ENCODE peak calls at places on chromosomes 2 and 18, in six cellular contexts. One of them, this sample, is unnamed.
A peak's percentile ranks its signal among the peaks of the same experiment; 100 is the strongest.

GRCh38 chr2:170525566-170525900 is 189.6 kb upstream of the SP5 start:
- DNase-seq in effector memory CD4-positive, alpha-beta T cell: no peak
- DNase-seq in CD8-positive, alpha-beta T cell: no peak
- DNase-seq in tibial artery: peak; percentile 93
- DNase-seq in neural progenitor cell: no peak
- DNase-seq in Peyer's patch: peak; percentile 19
- DNase-seq in this sample: peak; percentile 85

GRCh38 chr2:241194811-241195210 is 6.3 kb downstream of the ANO7 start:
- DNase-seq in effector memory CD4-positive, alpha-beta T cell: no peak
- DNase-seq in CD8-positive, alpha-beta T cell: no peak
- DNase-seq in tibial artery: no peak
- DNase-seq in neural progenitor cell: no peak
- DNase-seq in Peyer's patch: no peak
- DNase-seq in this sample: no peak

GRCh38 chr2:205769494-205769848 is 87.2 kb downstream of the NRP2 start:
- DNase-seq in effector memory CD4-positive, alpha-beta T cell: no peak
- DNase-seq in CD8-positive, alpha-beta T cell: no peak
- DNase-seq in tibial artery: no peak
- DNase-seq in neural progenitor cell: no peak
- DNase-seq in Peyer's patch: no peak
- DNase-seq in this sample: no peak

GRCh38 chr2:226431301-226431955 is 368.2 kb downstream of the IRS1 start:
- DNase-seq in effector memory CD4-positive, alpha-beta T cell: no peak
- DNase-seq in CD8-positive, alpha-beta T cell: no peak
- DNase-seq in tibial artery: no peak
- DNase-seq in neural progenitor cell: no peak
- DNase-seq in Peyer's patch: no peak
- DNase-seq in this sample: no peak

GRCh38 chr2:229342376-229342775 is 71.3 kb upstream of the PID1 start:
- DNase-seq in effector memory CD4-positive, alpha-beta T cell: no peak
- DNase-seq in CD8-positive, alpha-beta T cell: no peak
- DNase-seq in tibial artery: peak; percentile 49
- DNase-seq in neural progenitor cell: peak; percentile 62
- DNase-seq in Peyer's patch: no peak
- DNase-seq in this sample: no peak

GRCh38 chr2:216572582-216573578 is 60.3 kb upstream of the IGFBP2 start:
- DNase-seq in effector memory CD4-positive, alpha-beta T cell: no peak
- DNase-seq in CD8-positive, alpha-beta T cell: no peak
- DNase-seq in tibial artery: peak; percentile 83
- DNase-seq in neural progenitor cell: no peak
- DNase-seq in Peyer's patch: no peak
- DNase-seq in this sample: no peak

GRCh38 chr2:120395686-120396518 is 50.0 kb downstream of the INHBB start:
- DNase-seq in effector memory CD4-positive, alpha-beta T cell: no peak
- DNase-seq in CD8-positive, alpha-beta T cell: no peak
- DNase-seq in tibial artery: peak; percentile 16
- DNase-seq in neural progenitor cell: peak; percentile 28
- DNase-seq in Peyer's patch: no peak
- DNase-seq in this sample: peak; percentile 45

GRCh38 chr2:151771599-151772358 is 37.5 kb upstream of the NEB start:
- DNase-seq in effector memory CD4-positive, alpha-beta T cell: no peak
- DNase-seq in CD8-positive, alpha-beta T cell: no peak
- DNase-seq in tibial artery: peak; percentile 41
- DNase-seq in neural progenitor cell: no peak
- DNase-seq in Peyer's patch: peak; percentile 83
- DNase-seq in this sample: no peak

GRCh38 chr2:180085144-180085543 is 78.0 kb upstream of the CWC22 start:
- DNase-seq in effector memory CD4-positive, alpha-beta T cell: no peak
- DNase-seq in CD8-positive, alpha-beta T cell: no peak
- DNase-seq in tibial artery: no peak
- DNase-seq in neural progenitor cell: no peak
- DNase-seq in Peyer's patch: no peak
- DNase-seq in this sample: no peak

GRCh38 chr2:122822319-122822718 is 1066.9 kb downstream of the TSN start:
- DNase-seq in effector memory CD4-positive, alpha-beta T cell: no peak
- DNase-seq in CD8-positive, alpha-beta T cell: no peak
- DNase-seq in tibial artery: no peak
- DNase-seq in neural progenitor cell: no peak
- DNase-seq in Peyer's patch: no peak
- DNase-seq in this sample: no peak

GRCh38 chr2:222844323-222844722 is 16.5 kb upstream of the ACSL3 start:
- DNase-seq in effector memory CD4-positive, alpha-beta T cell: no peak
- DNase-seq in CD8-positive, alpha-beta T cell: no peak
- DNase-seq in tibial artery: peak; percentile 21
- DNase-seq in neural progenitor cell: no peak
- DNase-seq in Peyer's patch: no peak
- DNase-seq in this sample: no peak

GRCh38 chr2:198376677-198377076 is 572.3 kb downstream of the PLCL1 start:
- DNase-seq in effector memory CD4-positive, alpha-beta T cell: no peak
- DNase-seq in CD8-positive, alpha-beta T cell: no peak
- DNase-seq in tibial artery: no peak
- DNase-seq in neural progenitor cell: no peak
- DNase-seq in Peyer's patch: no peak
- DNase-seq in this sample: no peak

GRCh38 chr18:74110983-74111382 is 36.7 kb downstream of the FBXO15 start:
- DNase-seq in effector memory CD4-positive, alpha-beta T cell: no peak
- DNase-seq in CD8-positive, alpha-beta T cell: no peak
- DNase-seq in tibial artery: no peak
- DNase-seq in neural progenitor cell: no peak
- DNase-seq in Peyer's patch: no peak
- DNase-seq in this sample: no peak

GRCh38 chr2:205730701-205731271 is 48.5 kb downstream of the NRP2 start:
- DNase-seq in effector memory CD4-positive, alpha-beta T cell: no peak
- DNase-seq in CD8-positive, alpha-beta T cell: no peak
- DNase-seq in tibial artery: no peak
- DNase-seq in neural progenitor cell: no peak
- DNase-seq in Peyer's patch: no peak
- DNase-seq in this sample: no peak

GRCh38 chr18:5410582-5410981 is 115.1 kb upstream of the ZBTB14 start:
- DNase-seq in effector memory CD4-positive, alpha-beta T cell: no peak
- DNase-seq in CD8-positive, alpha-beta T cell: no peak
- DNase-seq in tibial artery: no peak
- DNase-seq in neural progenitor cell: no peak
- DNase-seq in Peyer's patch: no peak
- DNase-seq in this sample: no peak

GRCh38 chr2:240876475-240877251 is 8.0 kb downstream of the AGXT start:
- DNase-seq in effector memory CD4-positive, alpha-beta T cell: no peak
- DNase-seq in CD8-positive, alpha-beta T cell: no peak
- DNase-seq in tibial artery: no peak
- DNase-seq in neural progenitor cell: no peak
- DNase-seq in Peyer's patch: no peak
- DNase-seq in this sample: no peak

GRCh38 chr2:12412898-12413305 is 303.8 kb upstream of the TRIB2 start:
- DNase-seq in effector memory CD4-positive, alpha-beta T cell: peak; percentile 5
- DNase-seq in CD8-positive, alpha-beta T cell: no peak
- DNase-seq in tibial artery: no peak
- DNase-seq in neural progenitor cell: no peak
- DNase-seq in Peyer's patch: no peak
- DNase-seq in this sample: no peak

GRCh38 chr2:231611273-231612198 is 18.9 kb downstream of the TEX44 start:
- DNase-seq in effector memory CD4-positive, alpha-beta T cell: no peak
- DNase-seq in CD8-positive, alpha-beta T cell: no peak
- DNase-seq in tibial artery: peak; percentile 70
- DNase-seq in neural progenitor cell: peak; percentile 66
- DNase-seq in Peyer's patch: no peak
- DNase-seq in this sample: peak; percentile 72

GRCh38 chr18:58861853-58862252 is 2.8 kb upstream of the ZNF532 start:
- DNase-seq in effector memory CD4-positive, alpha-beta T cell: no peak
- DNase-seq in CD8-positive, alpha-beta T cell: no peak
- DNase-seq in tibial artery: no peak
- DNase-seq in neural progenitor cell: no peak
- DNase-seq in Peyer's patch: no peak
- DNase-seq in this sample: no peak

DNA sequence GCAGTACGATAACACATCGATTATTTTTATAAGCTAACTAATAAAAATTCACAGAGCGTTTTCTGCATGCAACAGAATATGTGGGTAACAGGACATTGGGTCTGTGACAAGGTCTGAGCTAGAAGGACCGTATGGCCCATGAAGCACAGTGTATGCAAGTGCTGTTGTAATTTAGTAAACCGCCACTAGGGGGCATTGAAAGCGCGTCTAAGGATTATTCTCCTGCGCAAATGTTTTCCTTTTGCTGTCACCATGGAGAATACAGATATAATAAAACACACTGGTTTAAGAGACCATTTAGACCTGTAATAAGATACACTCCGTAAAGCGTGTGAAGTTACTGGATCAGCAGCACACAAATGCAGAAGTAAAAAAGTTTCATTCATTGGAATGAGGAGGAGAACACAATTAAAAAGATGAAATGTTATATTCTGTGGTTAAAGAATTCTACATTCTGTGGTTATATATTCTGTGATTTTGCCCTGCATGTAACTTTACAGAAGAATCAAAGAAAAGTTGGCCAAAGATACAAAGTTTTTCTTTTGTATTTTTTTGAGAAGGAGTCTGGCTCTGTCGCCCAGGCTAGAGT is 272.5 kb downstream of the AGAP1 start:
- DNase-seq in effector memory CD4-positive, alpha-beta T cell: peak; percentile 31
- DNase-seq in CD8-positive, alpha-beta T cell: no peak
- DNase-seq in tibial artery: peak; percentile 73
- DNase-seq in neural progenitor cell: peak; percentile 78
- DNase-seq in Peyer's patch: no peak
- DNase-seq in this sample: no peak
- H3K27ac ChIP-seq in effector memory CD4-positive, alpha-beta T cell: no peak overlapping the region
- H3K27ac ChIP-seq in CD8-positive, alpha-beta T cell: no peak overlapping the region
- H3K27ac ChIP-seq in tibial artery: no peak overlapping the region
- H3K27ac ChIP-seq in neural progenitor cell: no peak overlapping the region
- H3K27ac ChIP-seq in Peyer's patch: no peak overlapping the region
- H3K27ac ChIP-seq in this sample: no peak overlapping the region

DNA sequence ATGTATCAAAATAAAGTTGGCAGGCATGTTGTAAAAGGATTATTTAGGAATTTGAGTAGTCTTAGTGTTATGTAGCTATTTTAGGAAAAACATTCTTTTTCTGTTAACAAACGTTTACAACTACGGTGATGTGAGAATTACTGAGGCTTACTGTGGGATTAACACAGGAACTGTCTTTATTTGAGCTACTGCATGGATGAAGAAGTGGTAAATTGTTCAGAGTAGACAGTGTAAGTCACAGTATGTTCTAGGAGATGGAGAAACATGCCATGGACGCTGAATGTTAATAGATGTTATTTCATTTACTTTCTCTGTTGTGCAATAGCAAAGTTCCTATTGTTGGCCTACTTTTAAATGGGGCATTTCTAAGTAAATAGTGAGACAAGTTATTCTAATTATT is 1.7 kb downstream of the PPM1B start:
- DNase-seq in effector memory CD4-positive, alpha-beta T cell: no peak
- DNase-seq in CD8-positive, alpha-beta T cell: no peak
- DNase-seq in tibial artery: no peak
- DNase-seq in neural progenitor cell: peak; percentile 11
- DNase-seq in Peyer's patch: no peak
- DNase-seq in this sample: no peak
- H3K4me3 ChIP-seq in effector memory CD4-positive, alpha-beta T cell: peak overlapping the region; percentile 89
- H3K4me3 ChIP-seq in CD8-positive, alpha-beta T cell: peak overlapping the region; percentile 85
- H3K4me3 ChIP-seq in tibial artery: peak overlapping the region; percentile 98
- H3K4me3 ChIP-seq in neural progenitor cell: peak overlapping the region; percentile 97
- H3K4me3 ChIP-seq in Peyer's patch: peak overlapping the region; percentile 95
- H3K4me3 ChIP-seq in this sample: peak overlapping the region; percentile 94

GRCh38 chr2:20615046-20615465 is 35.8 kb downstream of the HS1BP3 start:
- DNase-seq in effector memory CD4-positive, alpha-beta T cell: no peak
- DNase-seq in CD8-positive, alpha-beta T cell: no peak
- DNase-seq in tibial artery: no peak
- DNase-seq in neural progenitor cell: no peak
- DNase-seq in Peyer's patch: no peak
- DNase-seq in this sample: no peak
- H3K4me1 ChIP-seq in effector memory CD4-positive, alpha-beta T cell: no peaks in the 10 kb centered on the region
- H3K4me1 ChIP-seq in CD8-positive, alpha-beta T cell: no peaks in the 10 kb centered on the region
- H3K4me1 ChIP-seq in tibial artery: peaks cover 82% of the 10 kb centered on the region
- H3K4me1 ChIP-seq in neural progenitor cell: peaks cover 37% of the 10 kb centered on the region
- H3K4me1 ChIP-seq in Peyer's patch: peaks cover 51% of the 10 kb centered on the region
- H3K4me1 ChIP-seq in this sample: peaks cover 40% of the 10 kb centered on the region

DNA sequence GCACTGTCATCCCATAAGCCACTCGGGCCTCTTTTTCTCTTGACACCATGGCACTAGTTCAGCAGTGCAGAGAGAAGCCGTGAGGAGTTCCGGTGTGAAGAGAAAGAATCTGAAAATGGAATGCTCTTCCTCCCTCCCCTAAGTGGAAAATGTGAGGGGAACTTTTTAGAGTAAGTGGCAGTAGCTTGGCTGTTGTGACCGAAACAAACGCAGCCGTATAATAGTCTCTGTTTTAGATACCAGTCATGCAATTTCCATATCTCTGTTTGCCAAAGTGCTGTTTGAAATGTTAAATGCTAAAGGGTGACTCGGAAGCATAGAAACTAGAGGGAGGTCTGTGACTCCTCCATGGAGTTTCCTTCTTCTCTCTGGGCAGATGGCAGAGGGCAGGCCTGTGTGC is 122.9 kb downstream of the MTCL1 start:
- DNase-seq in effector memory CD4-positive, alpha-beta T cell: no peak
- DNase-seq in CD8-positive, alpha-beta T cell: no peak
- DNase-seq in tibial artery: no peak
- DNase-seq in neural progenitor cell: no peak
- DNase-seq in Peyer's patch: no peak
- DNase-seq in this sample: no peak
- H3K27ac ChIP-seq in effector memory CD4-positive, alpha-beta T cell: no peak overlapping the region
- H3K27ac ChIP-seq in CD8-positive, alpha-beta T cell: no peak overlapping the region
- H3K27ac ChIP-seq in tibial artery: no peak overlapping the region
- H3K27ac ChIP-seq in neural progenitor cell: no peak overlapping the region
- H3K27ac ChIP-seq in Peyer's patch: no peak overlapping the region
- H3K27ac ChIP-seq in this sample: no peak overlapping the region

GRCh38 chr2:218879881-218880748 is 537 bp upstream of the WNT10A start:
- DNase-seq in effector memory CD4-positive, alpha-beta T cell: peak; percentile 86
- DNase-seq in CD8-positive, alpha-beta T cell: peak; percentile 74
- DNase-seq in tibial artery: no peak
- DNase-seq in neural progenitor cell: no peak
- DNase-seq in Peyer's patch: peak; percentile 96
- DNase-seq in this sample: no peak
- H3K4me3 ChIP-seq in effector memory CD4-positive, alpha-beta T cell: peak overlapping the region; percentile 58
- H3K4me3 ChIP-seq in CD8-positive, alpha-beta T cell: peak overlapping the region; percentile 61
- H3K4me3 ChIP-seq in tibial artery: no peak overlapping the region
- H3K4me3 ChIP-seq in neural progenitor cell: peak overlapping the region; percentile 29
- H3K4me3 ChIP-seq in Peyer's patch: peak overlapping the region; percentile 50
- H3K4me3 ChIP-seq in this sample: peak overlapping the region; percentile 66

GRCh38 chr2:28768422-28768821 is 16.8 kb downstream of the PPP1CB start:
- DNase-seq in effector memory CD4-positive, alpha-beta T cell: no peak
- DNase-seq in CD8-positive, alpha-beta T cell: no peak
- DNase-seq in tibial artery: no peak
- DNase-seq in neural progenitor cell: no peak
- DNase-seq in Peyer's patch: no peak
- DNase-seq in this sample: no peak
- H3K4me1 ChIP-seq in effector memory CD4-positive, alpha-beta T cell: peaks cover 20% of the 10 kb centered on the region
- H3K4me1 ChIP-seq in CD8-positive, alpha-beta T cell: peaks cover 53% of the 10 kb centered on the region
- H3K4me1 ChIP-seq in tibial artery: peaks cover 80% of the 10 kb centered on the region
- H3K4me1 ChIP-seq in neural progenitor cell: no peaks in the 10 kb centered on the region
- H3K4me1 ChIP-seq in Peyer's patch: peaks cover 54% of the 10 kb centered on the region
- H3K4me1 ChIP-seq in this sample: no peaks in the 10 kb centered on the region

GRCh38 chr2:238295144-238296112 is 7.0 kb upstream of the PER2 start:
- DNase-seq in effector memory CD4-positive, alpha-beta T cell: no peak
- DNase-seq in CD8-positive, alpha-beta T cell: no peak
- DNase-seq in tibial artery: no peak
- DNase-seq in neural progenitor cell: no peak
- DNase-seq in Peyer's patch: no peak
- DNase-seq in this sample: no peak
- H3K27ac ChIP-seq in effector memory CD4-positive, alpha-beta T cell: no peak overlapping the region
- H3K27ac ChIP-seq in CD8-positive, alpha-beta T cell: no peak overlapping the region
- H3K27ac ChIP-seq in tibial artery: no peak overlapping the region
- H3K27ac ChIP-seq in neural progenitor cell: no peak overlapping the region
- H3K27ac ChIP-seq in Peyer's patch: peak overlapping the region; percentile 63
- H3K27ac ChIP-seq in this sample: no peak overlapping the region